ENCODE peak calls at places on chromosomes 6 and 20, in eight cellular contexts. C, Z, D, E, R, I, G and P are unnamed samples.

GRCh38 chr6:64504509-64504908 is 868.9 kb downstream of the PHF3 start:
- DNase-seq in C (peak; percentile 45), Z (peak; percentile 4), D (no peak), E (no peak), R (no peak), I (no peak), G (no peak), P (peak; percentile 81)

GRCh38 chr6:121748850-121749249 is 313.4 kb downstream of the GJA1 start:
- DNase-seq in C (no peak), Z (no peak), D (no peak), E (no peak), R (no peak), I (no peak), G (no peak), P (no peak)

GRCh38 chr6:32181148-32181702 is 2.8 kb downstream of the AGER start:
- DNase-seq in C (no peak), Z (no peak), D (no peak), E (no peak), R (no peak), I (no peak), G (no peak), P (no peak)

GRCh38 chr6:101878554-101879276 is 485.2 kb downstream of the GRIK2 start:
- DNase-seq in C (peak; percentile 23), Z (peak; percentile 19), D (no peak), E (no peak), R (no peak), I (no peak), G (no peak), P (no peak)

GRCh38 chr6:22727709-22728108 is 158.3 kb downstream of the HDGFL1 start:
- DNase-seq in C (peak; percentile 5), Z (peak; percentile 64), D (no peak), E (no peak), R (no peak), I (no peak), G (no peak), P (peak; percentile 71)

GRCh38 chr6:23533311-23533710 is 592.7 kb upstream of the NRSN1 start:
- DNase-seq in C (no peak), Z (no peak), D (no peak), E (no peak), R (no peak), I (no peak), G (no peak), P (no peak)

GRCh38 chr20:63681609-63682142 is 14.8 kb upstream of the TNFRSF6B start:
- DNase-seq in C (no peak), Z (no peak), D (no peak), E (no peak), R (no peak), I (peak; percentile 65), G (no peak), P (no peak)

GRCh38 chr20:32536861-32537656 is 48.1 kb downstream of the NOL4L start:
- DNase-seq in C (no peak), Z (no peak), D (peak; percentile 68), E (no peak), R (no peak), I (peak; percentile 84), G (peak; percentile 81), P (no peak)

GRCh38 chr6:48111575-48111974 is 578 bp upstream of the PTCHD4 start:
- DNase-seq in C (peak; percentile 31), Z (peak; percentile 15), D (no peak), E (no peak), R (no peak), I (no peak), G (no peak), P (no peak)

GRCh38 chr6:44234101-44235090 is 11.0 kb downstream of the SLC29A1 start:
- DNase-seq in C (peak; percentile 84), Z (peak; percentile 73), D (peak; percentile 96), E (peak; percentile 86), R (peak; percentile 69), I (peak; percentile 77), G (peak; percentile 75), P (peak; percentile 75)

GRCh38 chr20:11995750-11996567 is 78.3 kb downstream of the BTBD3 start:
- DNase-seq in C (no peak), Z (peak; percentile 1), D (no peak), E (no peak), R (peak; percentile 5), I (no peak), G (no peak), P (no peak)

GRCh38 chr6:28011716-28012115 is 54.7 kb downstream of the OR2B6 start:
- DNase-seq in C (no peak), Z (no peak), D (no peak), E (no peak), R (no peak), I (no peak), G (no peak), P (no peak)

GRCh38 chr6:47083586-47084047 is 41.5 kb upstream of the ADGRF1 start:
- DNase-seq in C (peak; percentile 98), Z (peak; percentile 36), D (peak; percentile 94), E (peak; percentile 85), R (peak; percentile 82), I (peak; percentile 82), G (peak; percentile 93), P (peak; percentile 99)

GRCh38 chr6:28589234-28589951 is 63.7 kb downstream of the GPX5 start:
- DNase-seq in C (peak; percentile 93), Z (peak; percentile 95), D (no peak), E (no peak), R (peak; percentile 32), I (no peak), G (no peak), P (peak; percentile 80)

GRCh38 chr6:69936674-69937363 is 70.5 kb downstream of the COL19A1 start:
- DNase-seq in C (peak; percentile 23), Z (no peak), D (no peak), E (no peak), R (no peak), I (no peak), G (no peak), P (no peak)

GRCh38 chr6:56652994-56653393 is 10.3 kb upstream of the DST start:
- DNase-seq in C (peak; percentile 80), Z (peak; percentile 83), D (no peak), E (no peak), R (no peak), I (no peak), G (no peak), P (peak; percentile 71)

GRCh38 chr6:75526502-75527127 is 33.0 kb upstream of the FILIP1 start:
- DNase-seq in C (peak; percentile 89), Z (peak; percentile 80), D (no peak), E (peak; percentile 59), R (peak; percentile 91), I (no peak), G (no peak), P (peak; percentile 82)

GRCh38 chr20:64109390-64109747 is 2.0 kb upstream of the NPBWR2 start:
- DNase-seq in C (no peak), Z (no peak), D (no peak), E (no peak), R (no peak), I (peak; percentile 43), G (peak; percentile 46), P (no peak)

GRCh38 chr20:10784337-10785183 is 110.8 kb upstream of the JAG1 start:
- DNase-seq in C (no peak), Z (no peak), D (no peak), E (no peak), R (no peak), I (no peak), G (no peak), P (no peak)

GRCh38 chr20:20391766-20392165 is 23.9 kb downstream of the INSM1 start:
- DNase-seq in C (no peak), Z (no peak), D (no peak), E (no peak), R (no peak), I (no peak), G (no peak), P (no peak)
- H3K4me3 ChIP-seq in C (no peak overlapping the region), Z (no peak overlapping the region), D (no peak overlapping the region), E (no peak overlapping the region), R (no peak overlapping the region), I (no peak overlapping the region), G (no peak overlapping the region), P (no peak overlapping the region)

GRCh38 chr20:46543033-46543432 is 7.4 kb downstream of the OCSTAMP start:
- DNase-seq in C (no peak), Z (no peak), D (no peak), E (no peak), R (no peak), I (no peak), G (no peak), P (no peak)

GRCh38 chr20:46545827-46546138 is 4.7 kb downstream of the OCSTAMP start:
- DNase-seq in C (no peak), Z (no peak), D (no peak), E (no peak), R (no peak), I (no peak), G (no peak), P (no peak)

GRCh38 chr20:46543959-46544358 is 6.5 kb downstream of the OCSTAMP start:
- DNase-seq in C (no peak), Z (no peak), D (no peak), E (no peak), R (no peak), I (no peak), G (no peak), P (no peak)

GRCh38 chr20:46545077-46545826 is 5.2 kb downstream of the OCSTAMP start:
- DNase-seq in C (peak; percentile 21), Z (peak; percentile 21), D (no peak), E (no peak), R (no peak), I (no peak), G (no peak), P (no peak)

GRCh38 chr20:46544576-46544975 is 5.9 kb downstream of the OCSTAMP start:
- DNase-seq in C (peak; percentile 17), Z (peak; percentile 8), D (no peak), E (no peak), R (no peak), I (no peak), G (no peak), P (no peak)
- TF ChIP-seq CTCF in C (no peak), Z (no peak), D (no peak), E (no peak), R (no peak), I (no peak), G (no peak), P (no peak)

GRCh38 chr6:113565306-113565705 is 291.8 kb upstream of the MARCKS start:
- DNase-seq in C (no peak), Z (peak; percentile 56), D (no peak), E (no peak), R (no peak), I (no peak), G (no peak), P (peak; percentile 95)
- H3K4me3 ChIP-seq in C (peak overlapping the region; percentile 36), Z (no peak overlapping the region), D (peak overlapping the region; percentile 56), E (peak overlapping the region; percentile 31), R (peak overlapping the region; percentile 40), I (no peak overlapping the region), G (peak overlapping the region; percentile 3), P (peak overlapping the region; percentile 33)

GRCh38 chr6:149087898-149088297 is 229.6 kb upstream of the TAB2 start:
- DNase-seq in C (no peak), Z (no peak), D (no peak), E (no peak), R (no peak), I (no peak), G (no peak), P (no peak)

GRCh38 chr6:149093643-149094042 is 223.9 kb upstream of the TAB2 start:
- DNase-seq in C (peak; percentile 68), Z (peak; percentile 75), D (no peak), E (no peak), R (no peak), I (no peak), G (no peak), P (peak; percentile 33)

GRCh38 chr6:149088361-149088760 is 229.2 kb upstream of the TAB2 start:
- DNase-seq in C (no peak), Z (no peak), D (no peak), E (no peak), R (no peak), I (no peak), G (no peak), P (no peak)

GRCh38 chr6:149086363-149086762 is 231.1 kb upstream of the TAB2 start:
- DNase-seq in C (no peak), Z (no peak), D (no peak), E (no peak), R (no peak), I (no peak), G (no peak), P (no peak)

GRCh38 chr6:149089508-149089907 is 228.0 kb upstream of the TAB2 start:
- DNase-seq in C (no peak), Z (no peak), D (no peak), E (no peak), R (no peak), I (no peak), G (no peak), P (no peak)
- TF ChIP-seq CTCF in C (no peak), Z (no peak), D (no peak), E (no peak), R (peak; percentile 17), I (no peak), G (no peak), P (no peak)